ENCODE peak calls at places on chromosome 10, in six cellular contexts. One of them, this sample, is unnamed.

GRCh38 chr10:92737484-92737883 is 47.7 kb downstream of the HHEX start:
- DNase-seq in transverse colon: no peak
- DNase-seq in suprapubic skin: peak
- DNase-seq in body of pancreas: no peak
- DNase-seq in aorta: no peak
- DNase-seq in GM12865: no peak
- DNase-seq in this sample: no peak

GRCh38 chr10:71381611-71382010 is 15.1 kb upstream of the CDH23 start:
- DNase-seq in suprapubic skin: no peak
- DNase-seq in transverse colon: no peak
- DNase-seq in aorta: no peak
- DNase-seq in body of pancreas: no peak
- DNase-seq in GM12865: no peak
- DNase-seq in this sample: no peak

GRCh38 chr10:3563298-3563697 is 221.7 kb downstream of the KLF6 start:
- DNase-seq in body of pancreas: no peak
- DNase-seq in GM12865: no peak
- DNase-seq in transverse colon: no peak
- DNase-seq in aorta: no peak
- DNase-seq in suprapubic skin: no peak
- DNase-seq in this sample: no peak

GRCh38 chr10:98074315-98074911 is 44.0 kb upstream of the CRTAC1 start:
- DNase-seq in GM12865: no peak
- DNase-seq in suprapubic skin: no peak
- DNase-seq in body of pancreas: no peak
- DNase-seq in aorta: no peak
- DNase-seq in transverse colon: no peak
- DNase-seq in this sample: peak

GRCh38 chr10:6778992-6779701 is 199.1 kb upstream of the PRKCQ start:
- DNase-seq in body of pancreas: peak
- DNase-seq in GM12865: no peak
- DNase-seq in aorta: no peak
- DNase-seq in suprapubic skin: no peak
- DNase-seq in transverse colon: no peak
- DNase-seq in this sample: no peak

GRCh38 chr10:234708-235406 is 99.6 kb downstream of the ZMYND11 start:
- DNase-seq in body of pancreas: no peak
- DNase-seq in transverse colon: no peak
- DNase-seq in suprapubic skin: no peak
- DNase-seq in GM12865: no peak
- DNase-seq in aorta: no peak
- DNase-seq in this sample: no peak

GRCh38 chr10:4847580-4848020 is 21.6 kb downstream of the AKR1E2 start:
- DNase-seq in transverse colon: no peak
- DNase-seq in body of pancreas: no peak
- DNase-seq in aorta: no peak
- DNase-seq in GM12865: no peak
- DNase-seq in suprapubic skin: no peak
- DNase-seq in this sample: no peak

GRCh38 chr10:68462536-68462935 is 9.2 kb downstream of the DNA2 start:
- DNase-seq in GM12865: no peak
- DNase-seq in suprapubic skin: no peak
- DNase-seq in body of pancreas: no peak
- DNase-seq in aorta: no peak
- DNase-seq in transverse colon: no peak
- DNase-seq in this sample: no peak

GRCh38 chr10:112700401-112700800 is 249.6 kb upstream of the TCF7L2 start:
- DNase-seq in transverse colon: no peak
- DNase-seq in GM12865: no peak
- DNase-seq in body of pancreas: no peak
- DNase-seq in suprapubic skin: no peak
- DNase-seq in aorta: no peak
- DNase-seq in this sample: no peak

GRCh38 chr10:85978566-85979358 is 387.8 kb downstream of the GRID1 start:
- DNase-seq in suprapubic skin: no peak
- DNase-seq in GM12865: no peak
- DNase-seq in body of pancreas: no peak
- DNase-seq in aorta: no peak
- DNase-seq in transverse colon: no peak
- DNase-seq in this sample: no peak

GRCh38 chr10:18226336-18226735 is 86.1 kb downstream of the CACNB2 start:
- DNase-seq in suprapubic skin: no peak
- DNase-seq in body of pancreas: no peak
- DNase-seq in GM12865: no peak
- DNase-seq in aorta: no peak
- DNase-seq in transverse colon: no peak
- DNase-seq in this sample: no peak

GRCh38 chr10:49622426-49623425 is 8.9 kb downstream of the CHAT start:
- DNase-seq in body of pancreas: no peak
- DNase-seq in suprapubic skin: peak
- DNase-seq in aorta: peak
- DNase-seq in transverse colon: no peak
- DNase-seq in GM12865: no peak
- DNase-seq in this sample: no peak

GRCh38 chr10:79137826-79138225 is 69.1 kb downstream of the ZMIZ1 start:
- DNase-seq in transverse colon: peak
- DNase-seq in suprapubic skin: no peak
- DNase-seq in body of pancreas: peak
- DNase-seq in aorta: no peak
- DNase-seq in GM12865: peak
- DNase-seq in this sample: peak

GRCh38 chr10:93299606-93300353 is 182.4 kb downstream of the MYOF start:
- DNase-seq in suprapubic skin: no peak
- DNase-seq in aorta: no peak
- DNase-seq in GM12865: no peak
- DNase-seq in body of pancreas: no peak
- DNase-seq in transverse colon: no peak
- DNase-seq in this sample: no peak

GRCh38 chr10:110357252-110357780 is 52.6 kb upstream of the SMNDC1 start:
- DNase-seq in aorta: no peak
- DNase-seq in transverse colon: peak
- DNase-seq in body of pancreas: no peak
- DNase-seq in GM12865: peak
- DNase-seq in suprapubic skin: no peak
- DNase-seq in this sample: peak

GRCh38 chr10:120456626-120457430 is at the start of gene PLPP4:
- DNase-seq in GM12865: no peak
- DNase-seq in suprapubic skin: no peak
- DNase-seq in body of pancreas: peak
- DNase-seq in transverse colon: no peak
- DNase-seq in aorta: no peak
- DNase-seq in this sample: no peak

GRCh38 chr10:25050402-25050801 is 34.0 kb downstream of the THNSL1 start:
- DNase-seq in aorta: no peak
- DNase-seq in suprapubic skin: no peak
- DNase-seq in GM12865: no peak
- DNase-seq in transverse colon: no peak
- DNase-seq in body of pancreas: no peak
- DNase-seq in this sample: no peak

GRCh38 chr10:28177944-28178637 is 124.8 kb downstream of the MPP7 start:
- DNase-seq in suprapubic skin: no peak
- DNase-seq in aorta: no peak
- DNase-seq in transverse colon: no peak
- DNase-seq in body of pancreas: no peak
- DNase-seq in GM12865: peak
- DNase-seq in this sample: peak

GRCh38 chr10:17025444-17026295 is 103.9 kb downstream of the CUBN start:
- DNase-seq in aorta: peak
- DNase-seq in GM12865: peak
- DNase-seq in body of pancreas: peak
- DNase-seq in suprapubic skin: no peak
- DNase-seq in transverse colon: peak
- DNase-seq in this sample: no peak

GRCh38 chr10:17029581-17030271 is 99.9 kb downstream of the CUBN start:
- DNase-seq in transverse colon: peak
- DNase-seq in aorta: peak
- DNase-seq in GM12865: peak
- DNase-seq in suprapubic skin: peak
- DNase-seq in body of pancreas: peak
- DNase-seq in this sample: no peak

GRCh38 chr10:17026686-17027485 is 102.7 kb downstream of the CUBN start:
- DNase-seq in transverse colon: no peak
- DNase-seq in body of pancreas: no peak
- DNase-seq in GM12865: peak
- DNase-seq in aorta: no peak
- DNase-seq in suprapubic skin: no peak
- DNase-seq in this sample: no peak

GRCh38 chr10:17031656-17032630 is 97.7 kb downstream of the CUBN start:
- DNase-seq in body of pancreas: no peak
- DNase-seq in GM12865: no peak
- DNase-seq in transverse colon: no peak
- DNase-seq in aorta: no peak
- DNase-seq in suprapubic skin: no peak
- DNase-seq in this sample: no peak

GRCh38 chr10:17028843-17029580 is 100.6 kb downstream of the CUBN start:
- DNase-seq in GM12865: no peak
- DNase-seq in suprapubic skin: no peak
- DNase-seq in body of pancreas: no peak
- DNase-seq in aorta: no peak
- DNase-seq in transverse colon: no peak
- DNase-seq in this sample: no peak
- H3K4me3 ChIP-seq in GM12865: no peak
- H3K4me3 ChIP-seq in suprapubic skin: peak
- H3K4me3 ChIP-seq in body of pancreas: no peak
- H3K4me3 ChIP-seq in aorta: no peak
- H3K4me3 ChIP-seq in transverse colon: no peak
- H3K4me3 ChIP-seq in this sample: no peak

GRCh38 chr10:59557642-59558041 is 152.0 kb downstream of the SLC16A9 start:
- DNase-seq in aorta: no peak
- DNase-seq in suprapubic skin: no peak
- DNase-seq in transverse colon: no peak
- DNase-seq in body of pancreas: no peak
- DNase-seq in GM12865: no peak
- DNase-seq in this sample: no peak
- H3K4me3 ChIP-seq in aorta: no peak
- H3K4me3 ChIP-seq in suprapubic skin: no peak
- H3K4me3 ChIP-seq in transverse colon: no peak
- H3K4me3 ChIP-seq in body of pancreas: no peak
- H3K4me3 ChIP-seq in GM12865: no peak
- H3K4me3 ChIP-seq in this sample: no peak

DNA sequence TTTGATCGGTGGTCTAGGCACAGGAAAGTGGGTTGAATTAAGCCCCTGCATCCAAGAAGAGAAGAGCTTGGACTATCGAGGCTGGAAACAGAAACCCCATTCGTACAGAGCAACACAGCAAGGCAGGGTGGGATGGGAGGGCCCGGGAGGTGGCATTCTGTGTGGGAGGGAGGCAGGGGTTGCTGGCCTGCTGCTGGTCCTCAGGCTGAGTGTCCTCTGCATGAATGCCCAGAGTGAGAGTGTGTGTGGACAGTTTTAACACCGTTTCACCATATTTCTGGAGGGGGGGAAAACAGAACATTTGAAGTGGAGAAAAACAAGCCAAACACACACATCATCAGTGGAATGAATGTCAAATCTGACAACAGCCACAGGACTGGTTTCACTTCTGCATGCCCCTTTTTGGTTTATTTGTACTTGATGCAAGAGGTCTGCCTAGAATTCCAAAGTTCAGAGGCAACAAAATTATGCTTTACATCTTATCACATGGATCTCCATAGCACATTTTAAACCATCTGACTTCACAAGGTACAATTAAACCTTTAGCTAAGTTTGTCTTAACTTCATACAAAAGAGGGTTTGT is 11.1 kb upstream of the ENO4 start:
- DNase-seq in suprapubic skin: no peak
- DNase-seq in body of pancreas: no peak
- DNase-seq in GM12865: no peak
- DNase-seq in transverse colon: no peak
- DNase-seq in aorta: no peak
- DNase-seq in this sample: no peak
- H3K4me3 ChIP-seq in suprapubic skin: no peak
- H3K4me3 ChIP-seq in body of pancreas: no peak
- H3K4me3 ChIP-seq in GM12865: no peak
- H3K4me3 ChIP-seq in transverse colon: no peak
- H3K4me3 ChIP-seq in aorta: no peak
- H3K4me3 ChIP-seq in this sample: no peak

GRCh38 chr10:87844837-87845623 is 18.3 kb downstream of the KLLN start:
- DNase-seq in GM12865: no peak
- DNase-seq in body of pancreas: no peak
- DNase-seq in suprapubic skin: no peak
- DNase-seq in transverse colon: no peak
- DNase-seq in aorta: no peak
- DNase-seq in this sample: no peak
- H3K4me3 ChIP-seq in GM12865: no peak
- H3K4me3 ChIP-seq in body of pancreas: no peak
- H3K4me3 ChIP-seq in suprapubic skin: no peak
- H3K4me3 ChIP-seq in transverse colon: no peak
- H3K4me3 ChIP-seq in aorta: no peak
- H3K4me3 ChIP-seq in this sample: no peak

DNA sequence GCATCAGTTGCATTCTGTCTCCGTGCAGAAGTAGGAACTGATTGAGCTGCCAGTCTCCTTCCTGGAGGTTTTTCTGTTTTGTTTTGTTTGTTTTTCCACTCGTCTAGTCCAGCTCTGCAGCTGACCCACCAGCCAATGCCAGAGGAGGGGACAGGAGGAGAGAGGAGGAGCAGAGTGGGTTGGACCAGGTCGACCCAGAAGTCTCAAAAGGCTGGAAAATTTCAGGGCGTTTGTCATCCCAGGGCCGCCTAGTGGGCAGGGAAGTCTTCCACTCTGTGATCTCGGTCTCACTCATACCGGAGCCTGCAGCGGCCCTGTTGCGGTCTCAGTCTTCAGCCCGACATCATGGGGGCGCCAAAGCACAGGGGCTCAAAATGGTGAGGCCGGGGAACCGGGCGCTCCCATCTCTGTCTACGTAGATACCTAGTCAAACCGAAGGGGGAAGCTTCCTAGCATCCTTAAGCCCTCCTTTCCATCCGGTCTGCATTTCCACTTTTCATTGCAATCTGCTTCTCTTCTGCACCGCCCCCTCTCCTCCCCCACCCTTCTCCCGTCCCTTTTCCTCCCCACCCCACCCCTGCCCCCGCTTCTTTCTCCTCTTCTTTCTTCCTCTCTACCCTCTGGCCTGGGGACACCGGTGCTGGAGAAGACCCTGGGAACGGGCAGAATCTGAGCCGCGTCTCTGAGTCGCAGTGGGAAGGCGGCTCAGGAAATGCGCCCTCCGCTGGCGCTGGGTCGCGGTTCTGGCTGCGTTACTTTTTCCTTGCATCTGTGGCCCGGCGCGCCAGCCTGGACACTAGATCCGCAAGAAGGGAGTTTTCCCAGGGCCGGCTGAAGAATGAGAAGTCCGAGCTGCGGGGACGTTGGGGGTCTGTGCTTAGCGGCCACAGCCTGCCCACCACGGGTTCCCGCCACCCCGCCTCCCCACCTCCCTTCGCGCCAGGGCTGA is 16.2 kb upstream of the PAX2 start:
- DNase-seq in GM12865: peak
- DNase-seq in suprapubic skin: no peak
- DNase-seq in transverse colon: no peak
- DNase-seq in aorta: peak
- DNase-seq in body of pancreas: peak
- DNase-seq in this sample: peak
- H3K4me3 ChIP-seq in GM12865: no peak
- H3K4me3 ChIP-seq in suprapubic skin: peak
- H3K4me3 ChIP-seq in transverse colon: peak
- H3K4me3 ChIP-seq in aorta: no peak
- H3K4me3 ChIP-seq in body of pancreas: no peak
- H3K4me3 ChIP-seq in this sample: no peak

GRCh38 chr10:119113805-119114732 is 10.2 kb downstream of the DENND10 start:
- DNase-seq in transverse colon: no peak
- DNase-seq in suprapubic skin: no peak
- DNase-seq in GM12865: no peak
- DNase-seq in aorta: no peak
- DNase-seq in body of pancreas: peak
- DNase-seq in this sample: no peak
- H3K4me3 ChIP-seq in transverse colon: no peak
- H3K4me3 ChIP-seq in suprapubic skin: no peak
- H3K4me3 ChIP-seq in GM12865: no peak
- H3K4me3 ChIP-seq in aorta: no peak
- H3K4me3 ChIP-seq in body of pancreas: no peak
- H3K4me3 ChIP-seq in this sample: no peak

This sample was measured in OCI-LY7.